ENCODE peak calls at places on chromosomes 3 and 15, in six cellular contexts. E is NCI-H1105 treated with DMSO at 0.1 percent for 48 hours, N is mesendoderm, W is fibroblast of lung, O is heart left ventricle, R is endothelial cell. D is an unnamed sample.

GRCh38 chr3:176430244-176430893 is 766.9 kb downstream of the TBL1XR1 start:
- DNase-seq in N (peak), W (peak), R (peak), E (peak), O (no peak), D (no peak)

GRCh38 chr3:16309558-16309957 is 44.5 kb downstream of the OXNAD1 start:
- DNase-seq in R (no peak), N (peak), W (peak), O (no peak), E (no peak), D (no peak)

GRCh38 chr15:80861776-80862175 is 82.6 kb downstream of the CEMIP start:
- DNase-seq in E (no peak), N (no peak), W (peak), O (peak), R (no peak), D (no peak)

GRCh38 chr3:88434001-88434400 is 284.2 kb downstream of the C3orf38 start:
- DNase-seq in W (no peak), R (no peak), E (no peak), O (no peak), N (no peak), D (no peak)

GRCh38 chr15:40908095-40908494 is 13.8 kb downstream of the VPS18 start:
- DNase-seq in E (no peak), R (no peak), N (no peak), O (peak), W (no peak), D (no peak)

GRCh38 chr3:63061449-63061848 is 186.2 kb upstream of the CADPS start:
- DNase-seq in N (no peak), W (no peak), R (no peak), E (no peak), O (no peak), D (no peak)

GRCh38 chr3:94162700-94163099 is 99.8 kb downstream of the NSUN3 start:
- DNase-seq in O (no peak), R (no peak), N (peak), E (no peak), W (no peak), D (no peak)

GRCh38 chr3:27025718-27026117 is 343.5 kb downstream of the NEK10 start:
- DNase-seq in O (no peak), W (no peak), R (no peak), E (no peak), N (peak), D (no peak)

GRCh38 chr3:29337565-29337964 is 56.7 kb downstream of the RBMS3 start:
- DNase-seq in E (no peak), R (no peak), N (no peak), W (no peak), O (no peak), D (no peak)

GRCh38 chr3:154252759-154253638 is 71.3 kb downstream of the DHX36 start:
- DNase-seq in W (peak), O (peak), E (peak), R (peak), N (peak), D (peak)